ENCODE peak calls at places on chromosomes 7 and 10, in four cellular contexts. P is A549, N is K562, E is GM12878. L is an unnamed sample.

GRCh38 chr10:130042386-130042785 is 68.2 kb downstream of the C10orf143 start:
- DNase-seq in P (no peak), N (no peak), E (no peak), L (no peak)

GRCh38 chr7:47361746-47362215 is 220.1 kb downstream of the TNS3 start:
- DNase-seq in P (no peak), N (no peak), E (peak), L (peak)

GRCh38 chr7:3112499-3113134 is 69.0 kb upstream of the CARD11 start:
- DNase-seq in P (no peak), N (no peak), E (no peak), L (no peak)

GRCh38 chr10:132166216-132166950 is 20.4 kb upstream of the DPYSL4 start:
- DNase-seq in P (no peak), N (no peak), E (no peak), L (no peak)

GRCh38 chr7:33495207-33495606 is 365.8 kb downstream of the BBS9 start:
- DNase-seq in P (no peak), N (no peak), E (no peak), L (peak)

GRCh38 chr10:33193867-33194521 is 140.5 kb downstream of the NRP1 start:
- DNase-seq in P (peak), N (no peak), E (no peak), L (peak)

GRCh38 chr7:47792521-47793121 is 155.6 kb downstream of the PKD1L1 start:
- DNase-seq in P (peak), N (no peak), E (no peak), L (no peak)

GRCh38 chr7:6256709-6257535 is 15.5 kb downstream of the CYTH3 start:
- DNase-seq in P (no peak), N (no peak), E (peak), L (peak)

GRCh38 chr10:32982911-32983310 is 24.9 kb upstream of the ITGB1 start:
- DNase-seq in P (no peak), N (no peak), E (no peak), L (peak)

GRCh38 chr7:2613926-2614613 is 17.7 kb upstream of the TTYH3 start:
- DNase-seq in P (no peak), N (no peak), E (no peak), L (no peak)

GRCh38 chr7:104945599-104945956 is 68.4 kb upstream of the KMT2E start:
- DNase-seq in P (no peak), N (no peak), E (no peak), L (no peak)

GRCh38 chr7:152369518-152369917 is 66.3 kb downstream of the KMT2C start:
- DNase-seq in P (no peak), N (no peak), E (no peak), L (no peak)

GRCh38 chr7:138185132-138185908 is 109.1 kb downstream of the AKR1D1 start:
- DNase-seq in P (no peak), N (no peak), E (no peak), L (no peak)

GRCh38 chr7:104123786-104124185 is 84.0 kb downstream of the ORC5 start:
- DNase-seq in P (no peak), N (no peak), E (no peak), L (peak)

GRCh38 chr10:77493851-77494788 is 143.5 kb downstream of the KCNMA1 start:
- DNase-seq in P (peak), N (no peak), E (no peak), L (peak)

GRCh38 chr10:1869861-1870260 is 132.5 kb upstream of the ADARB2 start:
- DNase-seq in P (no peak), N (no peak), E (no peak), L (no peak)

GRCh38 chr7:78039791-78040776 is 241.5 kb downstream of the PHTF2 start:
- DNase-seq in P (peak), N (peak), E (no peak), L (no peak)

GRCh38 chr7:23713285-23714235 is 3.5 kb downstream of the STK31 start:
- DNase-seq in P (peak), N (no peak), E (no peak), L (peak)

GRCh38 chr10:100364735-100365391 is 17.8 kb downstream of the SCD start:
- DNase-seq in P (peak), N (peak), E (no peak), L (peak)

GRCh38 chr7:101222275-101222830 is 4.4 kb downstream of the ZNHIT1 start:
- DNase-seq in P (no peak), N (no peak), E (no peak), L (no peak)

GRCh38 chr10:118107040-118107439 is 60.3 kb upstream of the RAB11FIP2 start:
- DNase-seq in P (no peak), N (no peak), E (no peak), L (no peak)

GRCh38 chr10:118102116-118102515 is 55.4 kb upstream of the RAB11FIP2 start:
- DNase-seq in P (no peak), N (no peak), E (no peak), L (no peak)

GRCh38 chr10:118108194-118109026 is 61.7 kb upstream of the RAB11FIP2 start:
- DNase-seq in P (no peak), N (peak), E (no peak), L (no peak)

GRCh38 chr10:118107541-118107940 is 60.8 kb upstream of the RAB11FIP2 start:
- DNase-seq in P (no peak), N (no peak), E (no peak), L (no peak)

GRCh38 chr10:118106426-118106825 is 59.7 kb upstream of the RAB11FIP2 start:
- DNase-seq in P (peak), N (peak), E (no peak), L (peak)
- TF ChIP-seq ELK1 in P (no peak), N (no peak), E (no peak), L (no peak)

DNA sequence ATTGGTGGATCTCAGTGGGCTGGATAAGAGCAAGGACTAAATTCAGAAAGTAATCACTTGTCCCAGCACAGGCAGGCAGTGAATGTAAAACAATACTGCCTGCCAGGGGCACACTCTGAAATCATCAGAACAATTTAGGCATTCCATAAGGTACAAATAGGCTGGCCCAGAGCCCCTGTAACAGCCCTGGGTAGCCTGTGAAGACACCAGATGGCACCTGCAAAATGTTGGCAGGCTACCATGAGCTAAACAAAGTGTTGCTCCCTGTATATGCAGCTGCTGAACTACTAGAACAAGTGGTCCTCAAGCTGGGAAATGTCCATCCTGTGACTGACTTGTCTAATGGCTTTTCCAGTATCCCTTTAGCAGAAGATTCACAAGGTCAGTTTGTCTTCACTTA is 3.0 kb upstream of the PRSS37 start:
- DNase-seq in P (no peak), N (no peak), E (no peak), L (no peak)
- TF ChIP-seq RCOR1 in P (no peak), N (no peak), E (no peak), L (no peak)

DNA sequence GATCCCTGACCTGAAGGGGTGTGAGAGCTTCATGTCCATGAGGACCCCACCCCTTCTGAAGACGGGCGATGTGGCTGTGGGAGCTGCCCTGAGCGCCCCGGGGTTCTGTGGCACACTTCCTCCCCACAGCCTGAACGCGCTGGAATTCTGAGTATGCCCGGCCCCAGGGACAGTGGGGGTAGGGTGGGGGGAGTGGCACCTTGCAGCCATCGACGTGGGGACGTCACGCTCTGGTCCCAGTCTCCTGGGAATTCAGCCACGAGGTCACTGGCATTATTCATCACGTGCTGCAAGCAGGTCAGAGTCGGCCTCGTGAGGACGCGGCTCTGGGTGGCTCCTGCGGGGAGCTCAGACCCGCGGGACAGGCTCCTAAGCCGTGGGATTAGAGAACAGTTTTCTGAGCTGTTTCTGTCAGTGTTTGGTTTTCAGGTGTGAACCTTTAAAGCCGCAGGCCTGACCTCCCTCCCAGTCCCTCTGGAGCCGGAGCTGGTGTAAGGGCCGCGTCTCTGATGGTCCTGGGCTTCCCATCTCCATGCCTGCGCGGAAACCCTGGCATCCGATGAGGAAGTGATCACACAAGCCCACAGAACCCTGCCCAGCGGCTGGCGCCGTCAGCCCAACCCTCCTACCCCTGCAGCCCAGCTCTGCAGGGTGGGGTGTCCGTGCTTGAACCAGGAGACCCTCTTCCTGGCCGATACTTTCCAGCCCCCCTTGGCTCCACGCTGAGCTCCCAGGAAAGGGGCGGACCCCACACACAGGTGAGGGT is 16.2 kb downstream of the GPR146 start:
- DNase-seq in P (no peak), N (no peak), E (no peak), L (no peak)
- TF ChIP-seq ELK1 in P (no peak), N (no peak), E (no peak), L (no peak)

GRCh38 chr7:16668049-16668858 is 22.3 kb downstream of the BZW2 start:
- DNase-seq in P (peak), N (peak), E (no peak), L (peak)
- TF ChIP-seq RCOR1 in P (no peak), N (peak), E (no peak), L (peak)

GRCh38 chr7:80941206-80941758 is 22.4 kb upstream of the SEMA3C start:
- DNase-seq in P (peak), N (no peak), E (no peak), L (peak)
- TF ChIP-seq ELK1 in P (no peak), N (no peak), E (no peak), L (no peak)

GRCh38 chr10:119518936-119519335 is 23.6 kb downstream of the RGS10 start:
- DNase-seq in P (no peak), N (no peak), E (no peak), L (no peak)

GRCh38 chr10:119520283-119520682 is 22.2 kb downstream of the RGS10 start:
- DNase-seq in P (no peak), N (peak), E (no peak), L (no peak)

GRCh38 chr10:119523916-119524719 is 18.4 kb downstream of the RGS10 start:
- DNase-seq in P (no peak), N (no peak), E (no peak), L (no peak)

GRCh38 chr10:119522747-119523426 is 19.6 kb downstream of the RGS10 start:
- DNase-seq in P (no peak), N (no peak), E (no peak), L (no peak)

GRCh38 chr10:119521443-119522204 is 20.9 kb downstream of the RGS10 start:
- DNase-seq in P (peak), N (no peak), E (no peak), L (peak)
- TF ChIP-seq RCOR1 in P (no peak), N (no peak), E (no peak), L (no peak)

DNA sequence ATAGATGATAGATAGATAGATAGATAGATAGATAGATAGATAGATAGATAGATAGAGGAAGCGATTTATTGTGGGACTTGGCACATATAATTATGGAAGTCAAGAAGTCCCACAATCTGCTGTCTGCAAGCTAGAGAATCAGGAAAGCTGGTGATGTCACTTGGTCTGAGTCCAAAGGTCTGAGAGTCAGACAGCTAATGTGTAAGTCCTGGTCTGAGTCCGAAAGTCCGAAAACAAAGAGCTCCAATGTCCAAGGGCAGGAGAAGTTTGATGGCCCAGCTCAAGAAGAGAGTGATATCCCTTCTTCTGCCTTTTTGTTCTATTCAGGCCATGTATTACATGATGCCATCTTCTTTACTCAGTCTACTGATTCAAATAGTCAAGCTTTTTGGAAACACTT is 53.8 kb upstream of the TCF7L2 start:
- DNase-seq in P (no peak), N (no peak), E (no peak), L (peak)
- TF ChIP-seq ELK1 in P (no peak), N (no peak), E (no peak), L (no peak)

DNA sequence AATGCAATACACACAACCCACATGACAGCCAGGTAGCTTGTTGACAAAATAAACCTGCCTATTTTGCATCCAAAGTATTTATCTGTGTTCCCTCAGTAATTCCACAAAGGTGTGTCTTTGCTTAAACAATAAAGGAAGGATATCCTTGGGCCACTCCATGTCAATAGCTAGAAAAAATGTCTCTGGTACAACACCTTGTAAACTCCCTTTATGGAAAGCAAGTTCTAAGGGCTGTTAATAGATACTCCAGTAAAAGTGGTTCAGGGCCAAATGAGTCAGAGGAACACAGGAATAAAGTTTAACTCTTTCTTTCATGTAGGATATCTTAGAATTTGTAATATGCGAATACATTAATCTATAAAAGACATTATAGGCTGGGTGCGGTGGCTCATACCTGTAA is 96.9 kb upstream of the LRRTM3 start:
- DNase-seq in P (no peak), N (no peak), E (no peak), L (peak)
- TF ChIP-seq RCOR1 in P (no peak), N (no peak), E (no peak), L (no peak)

DNA sequence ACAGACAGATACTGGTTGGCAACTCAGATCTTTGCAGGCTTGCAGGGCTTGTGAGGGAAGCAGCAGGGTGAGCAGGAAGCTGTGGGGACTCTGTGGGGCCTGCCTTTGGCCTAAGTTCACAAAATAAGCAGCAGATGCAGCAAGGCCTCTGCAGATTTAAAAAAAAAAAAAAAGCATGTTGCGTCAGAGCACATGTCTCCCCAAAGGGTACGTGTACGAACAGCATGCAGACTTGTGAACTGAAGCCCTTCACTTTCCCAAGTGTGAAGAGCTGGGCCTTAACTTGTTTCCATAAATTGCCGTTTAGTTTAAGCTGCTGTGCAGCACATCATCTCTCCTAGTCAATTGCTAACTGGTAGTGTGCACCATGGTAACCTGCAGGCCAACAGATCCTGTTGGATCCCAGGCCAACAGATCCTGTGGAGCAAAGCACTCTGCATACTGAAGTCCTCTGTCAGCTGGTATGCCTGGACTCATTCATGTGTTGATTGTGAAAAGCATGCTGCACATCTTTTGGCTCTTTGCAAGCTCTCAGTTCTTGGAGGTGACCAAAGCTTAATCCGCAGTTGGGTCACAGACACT is 10.8 kb upstream of the XPNPEP1 start:
- DNase-seq in P (no peak), N (no peak), E (no peak), L (peak)
- TF ChIP-seq ELK1 in P (no peak), N (no peak), E (no peak), L (no peak)

GRCh38 chr10:43940898-43941777 is 292.5 kb upstream of the ZNF32 start:
- DNase-seq in P (no peak), N (no peak), E (no peak), L (no peak)

GRCh38 chr10:43939389-43939938 is 290.8 kb upstream of the ZNF32 start:
- DNase-seq in P (no peak), N (no peak), E (no peak), L (no peak)

GRCh38 chr10:43938810-43939209 is 290.1 kb upstream of the ZNF32 start:
- DNase-seq in P (no peak), N (no peak), E (no peak), L (no peak)

GRCh38 chr10:43942096-43942885 is 293.6 kb upstream of the ZNF32 start:
- DNase-seq in P (no peak), N (no peak), E (no peak), L (no peak)

GRCh38 chr10:43939939-43940810 is 291.5 kb upstream of the ZNF32 start:
- DNase-seq in P (no peak), N (no peak), E (no peak), L (peak)
- TF ChIP-seq RCOR1 in P (no peak), N (no peak), E (no peak), L (no peak)